ENCODE peak calls at places on chromosome 22, in four cellular contexts. B is heart left ventricle; Z is DND-41; G is CD4-positive, CD25-positive, alpha-beta regulatory T cell. Y is an unnamed sample. For H3K4me1 and H3K9me3, the result is how much of the 10 kb centered on the place peaks cover.

GRCh38 chr22:20746466-20747189 is 27.3 kb upstream of the SERPIND1 start:
- DNase-seq in B (no peak), Z (no peak), G (no peak), Y (no peak)

GRCh38 chr22:26707581-26707980 is 50.2 kb downstream of the MIAT start:
- DNase-seq in Z (no peak), G (no peak), B (no peak), Y (no peak)

GRCh38 chr22:19673660-19674059 is 40.6 kb upstream of the SEPTIN5 start:
- DNase-seq in B (no peak), G (no peak), Z (no peak), Y (no peak)

GRCh38 chr22:41478891-41479521 is 10.1 kb downstream of the ACO2 start:
- DNase-seq in G (no peak), Z (no peak), B (no peak), Y (peak)

GRCh38 chr22:45397806-45398205 is 15.6 kb downstream of the SMC1B start:
- DNase-seq in Z (no peak), B (no peak), G (no peak), Y (no peak)

GRCh38 chr22:50544078-50544745 is 1.5 kb upstream of the KLHDC7B start:
- DNase-seq in B (peak), Z (peak), G (peak), Y (peak)

GRCh38 chr22:23107487-23108323 is 34.1 kb downstream of the RSPH14 start:
- DNase-seq in Z (no peak), G (no peak), B (no peak), Y (no peak)

GRCh38 chr22:24584871-24585411 is 7.9 kb downstream of the LRRC75B start:
- DNase-seq in Z (no peak), B (no peak), G (no peak), Y (no peak)

GRCh38 chr22:19759459-19759993 is 1.1 kb upstream of the TBX1 start:
- DNase-seq in Z (no peak), G (no peak), B (no peak), Y (no peak)

GRCh38 chr22:35892192-35892591 is 136.4 kb downstream of the RBFOX2 start:
- DNase-seq in Z (no peak), B (no peak), G (no peak), Y (no peak)
- H3K4me1 ChIP-seq in Z (under half), B (under half), G (under half), Y (under half)

GRCh38 chr22:31039393-31039792 is 41.7 kb upstream of the SMTN start:
- DNase-seq in B (peak), G (no peak), Z (no peak), Y (no peak)
- H3K27ac ChIP-seq in B (peak), G (no peak), Z (no peak), Y (peak)

GRCh38 chr22:48602805-48603518 is 1224.7 kb downstream of the BRD1 start:
- DNase-seq in B (no peak), G (no peak), Z (no peak), Y (no peak)
- H3K9me3 ChIP-seq in B (under half), G (under half), Z (under half), Y (under half)

DNA sequence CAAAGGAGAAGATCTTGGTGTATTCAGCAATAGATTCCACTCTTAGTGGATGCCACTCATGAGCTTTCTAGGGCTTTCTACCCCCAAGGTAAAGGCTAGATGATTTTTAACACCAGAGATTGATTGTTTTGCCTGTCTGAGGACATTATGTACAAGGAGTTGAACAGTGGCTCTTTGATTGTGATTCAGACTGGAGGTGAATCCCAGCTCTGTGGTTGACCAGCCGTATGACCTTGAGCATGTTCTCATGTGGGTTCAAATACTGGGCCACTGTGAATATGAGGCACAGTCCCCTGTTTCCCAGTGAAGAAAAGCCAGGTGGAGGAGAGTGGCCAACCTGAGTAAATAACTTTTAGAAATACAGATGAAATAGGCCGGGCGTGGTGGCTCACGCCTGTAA is 24.0 kb upstream of the PARVB start:
- DNase-seq in G (no peak), B (no peak), Z (no peak), Y (peak)
- H3K4me1 ChIP-seq in G (under half), B (under half), Z (under half), Y (under half)

GRCh38 chr22:17113600-17113999 is 7.6 kb downstream of the TMEM121B start:
- DNase-seq in B (no peak), G (no peak), Z (no peak), Y (no peak)
- H3K27ac ChIP-seq in B (no peak), G (no peak), Z (no peak), Y (no peak)

GRCh38 chr22:48044484-48045060 is 1282.1 kb downstream of the TBC1D22A start:
- DNase-seq in G (no peak), B (no peak), Z (peak), Y (no peak)
- H3K9me3 ChIP-seq in G (under half), B (under half), Z (under half), Y (under half)

Y was measured in lower lobe of right lung.